ENCODE peak calls at places on chromosomes 2 and 18, in four cellular contexts. J is A549, Q is thyroid gland, M is brain microvascular endothelial cell. V is an unnamed sample.
A peak's percentile ranks its signal among the peaks of the same experiment; 100 is the strongest.

GRCh38 chr18:65436430-65436829 is 314.4 kb upstream of the CDH7 start:
- DNase-seq in J (no peak), M (no peak), Q (no peak), V (no peak)

GRCh38 chr2:136424112-136424511 is 306.2 kb upstream of the CXCR4 start:
- DNase-seq in Q (no peak), M (no peak), J (no peak), V (no peak)

GRCh38 chr2:102755284-102755683 is 6.5 kb upstream of the TMEM182 start:
- DNase-seq in M (no peak), Q (no peak), J (no peak), V (no peak)

GRCh38 chr18:62365420-62365819 is 40.3 kb downstream of the TNFRSF11A start:
- DNase-seq in Q (no peak), J (no peak), M (no peak), V (no peak)

GRCh38 chr2:166727105-166727504 is 161.2 kb upstream of the XIRP2 start:
- DNase-seq in M (no peak), Q (no peak), J (no peak), V (no peak)

GRCh38 chr2:61463769-61464475 is 7.0 kb downstream of the USP34 start:
- DNase-seq in M (no peak), J (no peak), Q (peak; percentile 20), V (no peak)

GRCh38 chr2:230849633-230850357 is 14.9 kb upstream of the ITM2C start:
- DNase-seq in Q (peak; percentile 63), J (peak; percentile 52), M (peak; percentile 18), V (no peak)

GRCh38 chr18:24386680-24387079 is 10.9 kb downstream of the OSBPL1A start:
- DNase-seq in J (no peak), Q (no peak), M (no peak), V (no peak)

GRCh38 chr2:70498054-70498453 is 55.6 kb downstream of the TGFA start:
- DNase-seq in M (no peak), Q (no peak), J (peak; percentile 42), V (no peak)

GRCh38 chr2:55364189-55365055 is 55.2 kb downstream of the CCDC88A start:
- DNase-seq in J (peak; percentile 57), M (peak; percentile 94), Q (peak; percentile 43), V (no peak)

GRCh38 chr2:98634406-98635092 is 26.2 kb downstream of the UNC50 start:
- DNase-seq in J (peak; percentile 29), Q (no peak), M (peak; percentile 2), V (no peak)

GRCh38 chr2:240060977-240061591 is 7.8 kb upstream of the OR6B3 start:
- DNase-seq in J (peak; percentile 59), Q (peak; percentile 54), M (peak; percentile 65), V (peak; percentile 56)

GRCh38 chr18:23069481-23069880 is 65.8 kb upstream of the CABLES1 start:
- DNase-seq in J (no peak), M (no peak), Q (no peak), V (no peak)

GRCh38 chr18:31302991-31303390 is 15.0 kb upstream of the DSG1 start:
- DNase-seq in Q (no peak), M (no peak), J (peak; percentile 2), V (no peak)

GRCh38 chr18:42028232-42028832 is 73.3 kb downstream of the PIK3C3 start:
- DNase-seq in Q (peak; percentile 34), J (peak; percentile 9), M (peak; percentile 28), V (peak; percentile 16)

GRCh38 chr2:2028041-2028440 is 283.7 kb upstream of the PXDN start:
- DNase-seq in Q (no peak), J (no peak), M (no peak), V (no peak)

GRCh38 chr2:88933980-88934379 is 242.5 kb downstream of the RPIA start:
- DNase-seq in J (peak; percentile 69), Q (no peak), M (peak; percentile 12), V (no peak)

GRCh38 chr2:180125245-180125962 is 118.3 kb upstream of the CWC22 start:
- DNase-seq in M (peak; percentile 95), Q (peak; percentile 62), J (peak; percentile 87), V (peak; percentile 31)

GRCh38 chr2:17966793-17967192 is 88.3 kb downstream of the KCNS3 start:
- DNase-seq in M (no peak), J (no peak), Q (no peak), V (no peak)

GRCh38 chr2:238136820-238137537 is 1.5 kb upstream of the KLHL30 start:
- DNase-seq in M (peak; percentile 59), J (peak; percentile 56), Q (no peak), V (no peak)

GRCh38 chr2:156332452-156333273 is at the start of gene NR4A2:
- DNase-seq in Q (peak; percentile 93), J (peak; percentile 93), M (peak; percentile 84), V (peak; percentile 64)

GRCh38 chr2:126658910-126659613 is 3.1 kb downstream of the GYPC start:
- DNase-seq in Q (peak; percentile 47), J (no peak), M (peak; percentile 56), V (no peak)

GRCh38 chr2:143075711-143076110 is 53.5 kb upstream of the ARHGAP15 start:
- DNase-seq in Q (no peak), M (no peak), J (no peak), V (no peak)

GRCh38 chr2:34825671-34826070 is 1226.6 kb upstream of the FAM98A start:
- DNase-seq in Q (no peak), M (no peak), J (no peak), V (no peak)

GRCh38 chr18:24603151-24603550 is 142.7 kb downstream of the HRH4 start:
- DNase-seq in Q (no peak), J (no peak), M (no peak), V (no peak)

GRCh38 chr18:80253871-80254492 is 6.7 kb upstream of the PARD6G start:
- DNase-seq in M (no peak), J (peak; percentile 23), Q (peak; percentile 12), V (peak; percentile 25)

DNA sequence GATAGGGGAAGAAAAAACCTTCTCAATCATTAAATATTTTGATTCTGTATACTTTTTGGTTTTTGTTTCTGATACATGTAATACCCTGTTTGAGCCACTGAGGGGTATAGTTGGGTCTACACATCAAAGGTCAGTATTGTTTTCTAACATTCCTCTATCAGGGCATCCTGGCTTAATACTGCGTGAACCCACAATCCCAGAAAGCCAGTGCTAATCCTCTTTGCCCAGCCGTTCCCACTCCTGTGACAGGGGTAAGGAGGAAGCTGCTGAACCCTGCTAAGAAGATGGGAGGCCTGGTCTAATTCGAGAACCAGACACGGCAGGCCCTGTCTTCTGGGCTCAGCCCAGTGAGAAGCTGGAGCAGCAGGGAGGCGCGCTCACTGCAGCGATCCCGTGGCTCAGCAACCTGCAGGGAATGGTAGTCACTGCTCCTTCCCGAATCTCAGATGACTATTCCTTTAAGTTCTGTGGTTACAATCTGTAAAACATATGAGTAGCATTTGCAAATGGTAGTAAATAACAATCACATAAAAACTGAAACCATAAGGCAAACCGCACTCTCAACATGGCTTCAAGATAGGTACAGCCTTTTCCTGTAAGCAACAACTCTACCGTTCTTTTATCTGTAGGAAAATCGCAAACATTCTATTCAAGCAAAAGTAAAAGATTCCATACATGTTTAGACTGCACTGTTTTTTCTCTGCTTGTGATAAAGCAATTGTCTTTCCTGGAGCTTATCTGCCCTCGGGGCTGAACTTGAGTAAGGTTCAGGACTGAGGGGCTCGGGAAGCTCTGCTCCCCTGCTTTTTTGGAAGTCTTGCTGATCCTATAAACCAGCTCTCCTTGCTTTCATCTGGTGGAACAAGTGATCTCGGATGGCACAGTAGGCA is 87.0 kb downstream of the EPB41L3 start:
- DNase-seq in J (no peak), Q (no peak), M (peak; percentile 29), V (no peak)
- TF ChIP-seq CTCF in J (no peak), Q (peak; percentile 23), M (peak; percentile 51), V (peak; percentile 13)

DNA sequence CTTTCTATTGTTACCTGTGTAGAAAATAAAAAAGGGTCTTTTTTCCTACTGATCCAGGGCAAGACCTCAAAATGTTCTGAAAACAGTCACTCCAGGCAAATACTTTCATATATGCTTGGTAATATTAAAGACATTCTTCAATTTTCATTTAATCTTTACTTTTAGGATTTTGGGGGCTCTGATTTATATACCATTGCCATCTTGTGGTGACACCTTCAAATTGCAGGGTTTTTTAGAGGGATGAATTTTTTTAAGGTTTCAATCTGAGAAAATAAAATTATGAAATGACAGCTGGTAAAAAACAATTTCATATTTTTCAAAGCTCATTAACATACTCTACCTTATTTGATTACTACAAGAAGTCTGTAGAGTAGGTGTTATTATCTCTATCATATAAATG is 26.8 kb downstream of the MAPK4 start:
- DNase-seq in M (no peak), J (no peak), Q (no peak), V (no peak)
- TF ChIP-seq CTCF in M (no peak), J (no peak), Q (peak; percentile 34), V (no peak)

DNA sequence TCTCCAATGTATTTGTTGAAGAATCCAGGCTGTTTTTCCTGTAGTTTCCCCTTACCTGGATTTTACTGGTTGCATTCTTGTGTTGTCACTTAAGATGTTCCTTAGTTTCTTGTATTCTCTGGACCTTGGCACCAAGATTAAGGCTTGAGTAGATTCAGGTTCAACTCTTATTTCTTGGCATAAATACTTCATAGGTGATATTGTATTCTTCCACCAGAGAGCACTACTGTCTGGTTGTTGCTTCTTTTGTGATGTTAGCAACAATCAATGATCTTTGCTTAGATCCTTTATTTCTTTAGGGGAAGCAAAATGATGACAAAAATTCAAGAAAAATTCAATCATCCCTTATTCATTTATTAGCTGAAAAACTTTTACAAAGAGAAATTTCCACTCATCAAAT is 211.1 kb downstream of the LOXHD1 start:
- DNase-seq in Q (no peak), J (no peak), M (no peak), V (no peak)
- TF ChIP-seq CTCF in Q (no peak), J (no peak), M (no peak), V (no peak)

GRCh38 chr18:48409591-48410094 is 460 bp upstream of the ZBTB7C start:
- DNase-seq in M (no peak), Q (peak; percentile 87), J (no peak), V (peak; percentile 19)
- TF ChIP-seq CTCF in M (no peak), Q (peak; percentile 42), J (no peak), V (no peak)

GRCh38 chr2:21413082-21413481 is 289.3 kb downstream of the TDRD15 start:
- DNase-seq in J (no peak), M (no peak), Q (no peak), V (no peak)

GRCh38 chr2:21418456-21418855 is 294.7 kb downstream of the TDRD15 start:
- DNase-seq in J (no peak), M (no peak), Q (no peak), V (no peak)

GRCh38 chr2:21411796-21412195 is 288.0 kb downstream of the TDRD15 start:
- DNase-seq in J (no peak), M (no peak), Q (no peak), V (no peak)

DNA sequence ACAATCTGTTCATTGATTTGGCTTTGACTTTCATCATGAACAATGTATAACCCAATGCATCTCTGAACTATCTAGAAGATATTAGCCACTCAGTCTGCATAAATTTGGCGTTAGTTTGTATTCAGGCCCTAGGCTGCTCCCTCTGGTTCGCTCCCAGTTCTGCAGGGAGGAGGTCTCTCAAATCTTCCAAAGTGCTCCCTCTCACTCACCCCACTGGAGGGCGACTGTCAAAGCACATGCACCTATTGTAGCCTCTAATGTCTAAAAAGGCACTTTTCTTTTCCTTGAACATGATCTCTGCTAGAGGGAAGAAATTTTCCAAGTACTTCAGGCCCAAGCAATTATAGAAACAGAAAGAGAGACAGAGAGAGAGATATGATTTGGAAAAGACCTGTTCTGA is 291.5 kb downstream of the TDRD15 start:
- DNase-seq in M (no peak), J (peak; percentile 15), Q (no peak), V (peak; percentile 38)
- TF ChIP-seq CTCF in M (peak; percentile 10), J (no peak), Q (no peak), V (peak; percentile 56)

GRCh38 chr2:46091004-46091403 is 206.2 kb upstream of the EPAS1 start:
- DNase-seq in J (no peak), M (no peak), Q (peak; percentile 68), V (no peak)
- TF ChIP-seq CTCF in J (peak; percentile 33), M (peak; percentile 22), Q (peak; percentile 62), V (no peak)

V was measured in BE2C.